ENCODE peak calls at places on chromosomes 16 and 17, in six cellular contexts. One of them, this sample, is unnamed.

GRCh38 chr16:65781363-65781762 is 585.1 kb upstream of the CDH5 start:
- DNase-seq in IMR-90: peak
- DNase-seq in mesendoderm: no peak
- DNase-seq in mesenchymal stem cell: no peak
- DNase-seq in H9: no peak
- DNase-seq in neuronal stem cell: no peak
- DNase-seq in this sample: no peak

GRCh38 chr16:13332713-13333255 is 431.4 kb downstream of the SHISA9 start:
- DNase-seq in IMR-90: no peak
- DNase-seq in mesendoderm: peak
- DNase-seq in mesenchymal stem cell: no peak
- DNase-seq in H9: peak
- DNase-seq in neuronal stem cell: no peak
- DNase-seq in this sample: no peak

GRCh38 chr17:1730345-1731193 is 6.1 kb downstream of the WDR81 start:
- DNase-seq in IMR-90: peak
- DNase-seq in mesendoderm: no peak
- DNase-seq in mesenchymal stem cell: peak
- DNase-seq in H9: no peak
- DNase-seq in neuronal stem cell: no peak
- DNase-seq in this sample: peak

GRCh38 chr17:58520843-58521430 is 6.5 kb upstream of the MTMR4 start:
- DNase-seq in IMR-90: peak
- DNase-seq in mesendoderm: peak
- DNase-seq in mesenchymal stem cell: peak
- DNase-seq in H9: peak
- DNase-seq in neuronal stem cell: no peak
- DNase-seq in this sample: peak

GRCh38 chr17:82083533-82084359 is 14.3 kb downstream of the FASN start:
- DNase-seq in IMR-90: no peak
- DNase-seq in mesendoderm: no peak
- DNase-seq in mesenchymal stem cell: no peak
- DNase-seq in H9: no peak
- DNase-seq in neuronal stem cell: no peak
- DNase-seq in this sample: no peak

GRCh38 chr17:27455914-27456680 is at the start of gene KSR1:
- DNase-seq in IMR-90: peak
- DNase-seq in mesendoderm: peak
- DNase-seq in mesenchymal stem cell: peak
- DNase-seq in H9: peak
- DNase-seq in neuronal stem cell: peak
- DNase-seq in this sample: peak

GRCh38 chr17:8101721-8102120 is 14.2 kb upstream of the ALOX12B start:
- DNase-seq in IMR-90: no peak
- DNase-seq in mesendoderm: no peak
- DNase-seq in mesenchymal stem cell: no peak
- DNase-seq in H9: no peak
- DNase-seq in neuronal stem cell: no peak
- DNase-seq in this sample: no peak

GRCh38 chr17:71444011-71444574 is 676.7 kb upstream of the SOX9 start:
- DNase-seq in IMR-90: peak
- DNase-seq in mesendoderm: no peak
- DNase-seq in mesenchymal stem cell: no peak
- DNase-seq in H9: no peak
- DNase-seq in neuronal stem cell: no peak
- DNase-seq in this sample: no peak

GRCh38 chr17:37310940-37311339 is 64.8 kb upstream of the C17orf78 start:
- DNase-seq in IMR-90: no peak
- DNase-seq in mesendoderm: no peak
- DNase-seq in mesenchymal stem cell: no peak
- DNase-seq in H9: no peak
- DNase-seq in neuronal stem cell: no peak
- DNase-seq in this sample: no peak

GRCh38 chr17:40452074-40452787 is 9.0 kb downstream of the IGFBP4 start:
- DNase-seq in IMR-90: peak
- DNase-seq in mesendoderm: no peak
- DNase-seq in mesenchymal stem cell: peak
- DNase-seq in H9: no peak
- DNase-seq in neuronal stem cell: no peak
- DNase-seq in this sample: no peak

GRCh38 chr17:81868674-81869220 is 2.4 kb downstream of the ARHGDIA start:
- DNase-seq in IMR-90: peak
- DNase-seq in mesendoderm: peak
- DNase-seq in mesenchymal stem cell: peak
- DNase-seq in H9: peak
- DNase-seq in neuronal stem cell: no peak
- DNase-seq in this sample: peak

GRCh38 chr16:80277182-80277581 is 263.6 kb upstream of the DYNLRB2 start:
- DNase-seq in IMR-90: no peak
- DNase-seq in mesendoderm: peak
- DNase-seq in mesenchymal stem cell: no peak
- DNase-seq in H9: peak
- DNase-seq in neuronal stem cell: no peak
- DNase-seq in this sample: no peak

GRCh38 chr16:78503501-78504110 is 404.2 kb downstream of the WWOX start:
- DNase-seq in IMR-90: peak
- DNase-seq in mesendoderm: peak
- DNase-seq in mesenchymal stem cell: peak
- DNase-seq in H9: no peak
- DNase-seq in neuronal stem cell: peak
- DNase-seq in this sample: peak

GRCh38 chr17:4678448-4679026 is 25.4 kb downstream of the PELP1 start:
- DNase-seq in IMR-90: peak
- DNase-seq in mesendoderm: peak
- DNase-seq in mesenchymal stem cell: peak
- DNase-seq in H9: no peak
- DNase-seq in neuronal stem cell: no peak
- DNase-seq in this sample: peak

GRCh38 chr17:81664051-81664470 is 2.3 kb downstream of the OXLD1 start:
- DNase-seq in IMR-90: no peak
- DNase-seq in mesendoderm: no peak
- DNase-seq in mesenchymal stem cell: no peak
- DNase-seq in H9: no peak
- DNase-seq in neuronal stem cell: no peak
- DNase-seq in this sample: peak

GRCh38 chr17:44661835-44662234 is 5.6 kb downstream of the MEIOC start:
- DNase-seq in IMR-90: no peak
- DNase-seq in mesendoderm: no peak
- DNase-seq in mesenchymal stem cell: no peak
- DNase-seq in H9: no peak
- DNase-seq in neuronal stem cell: no peak
- DNase-seq in this sample: no peak

GRCh38 chr17:14198013-14198412 is 38.6 kb downstream of the CDRT15 start:
- DNase-seq in IMR-90: no peak
- DNase-seq in mesendoderm: peak
- DNase-seq in mesenchymal stem cell: peak
- DNase-seq in H9: peak
- DNase-seq in neuronal stem cell: no peak
- DNase-seq in this sample: peak

GRCh38 chr17:27346228-27346899 is 52.5 kb downstream of the WSB1 start:
- DNase-seq in IMR-90: no peak
- DNase-seq in mesendoderm: no peak
- DNase-seq in mesenchymal stem cell: no peak
- DNase-seq in H9: no peak
- DNase-seq in neuronal stem cell: no peak
- DNase-seq in this sample: no peak

GRCh38 chr17:8855477-8856204 is 11.8 kb downstream of the PIK3R6 start:
- DNase-seq in IMR-90: no peak
- DNase-seq in mesendoderm: no peak
- DNase-seq in mesenchymal stem cell: no peak
- DNase-seq in H9: no peak
- DNase-seq in neuronal stem cell: no peak
- DNase-seq in this sample: no peak

GRCh38 chr16:72094266-72094610 is 591 bp downstream of the DHX38 start:
- DNase-seq in IMR-90: no peak
- DNase-seq in mesendoderm: peak
- DNase-seq in mesenchymal stem cell: no peak
- DNase-seq in H9: no peak
- DNase-seq in neuronal stem cell: no peak
- DNase-seq in this sample: peak

GRCh38 chr17:77088455-77089117 is 52.2 kb upstream of the SEC14L1 start:
- DNase-seq in IMR-90: peak
- DNase-seq in mesendoderm: peak
- DNase-seq in mesenchymal stem cell: peak
- DNase-seq in H9: peak
- DNase-seq in neuronal stem cell: peak
- DNase-seq in this sample: peak

GRCh38 chr17:31008374-31009035 is 37.7 kb downstream of the RNF135 start:
- DNase-seq in IMR-90: peak
- DNase-seq in mesendoderm: peak
- DNase-seq in mesenchymal stem cell: peak
- DNase-seq in H9: peak
- DNase-seq in neuronal stem cell: peak
- DNase-seq in this sample: peak

GRCh38 chr17:77229786-77230435 is 89.1 kb downstream of the SEC14L1 start:
- DNase-seq in IMR-90: no peak
- DNase-seq in mesendoderm: no peak
- DNase-seq in mesenchymal stem cell: no peak
- DNase-seq in H9: no peak
- DNase-seq in neuronal stem cell: no peak
- DNase-seq in this sample: no peak

GRCh38 chr16:75391254-75391653 is 42.0 kb downstream of the CFDP1 start:
- DNase-seq in IMR-90: no peak
- DNase-seq in mesendoderm: no peak
- DNase-seq in mesenchymal stem cell: no peak
- DNase-seq in H9: no peak
- DNase-seq in neuronal stem cell: no peak
- DNase-seq in this sample: no peak

DNA sequence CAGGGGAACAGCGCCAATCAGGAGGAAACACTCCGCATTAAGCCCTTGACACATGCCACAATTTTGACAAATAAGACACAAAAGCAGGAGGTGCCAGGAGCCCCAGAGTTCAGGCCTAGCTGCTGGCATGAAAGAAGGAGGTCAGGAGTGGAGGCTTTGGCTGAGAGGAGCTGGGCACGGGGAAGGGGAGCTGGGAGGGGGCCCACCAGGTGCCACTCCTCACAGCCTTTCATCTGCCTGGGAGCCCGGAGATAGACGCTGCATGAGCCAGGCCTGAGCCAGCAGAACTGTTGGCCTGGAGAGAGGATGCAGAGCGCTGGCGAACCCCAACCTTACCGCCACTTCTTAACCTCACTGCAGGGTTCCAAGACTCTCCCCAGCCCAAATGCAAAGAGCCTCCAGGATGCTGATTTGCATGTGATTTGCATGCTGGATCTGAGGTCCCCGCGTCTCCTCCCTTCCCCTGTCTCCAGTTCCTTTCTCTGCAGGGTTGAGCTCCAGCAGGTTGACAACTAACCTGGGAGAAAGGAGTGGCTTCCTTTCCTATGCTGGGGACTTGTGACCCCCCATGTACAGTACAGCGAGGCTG is 139.9 kb upstream of the SDK2 start:
- DNase-seq in IMR-90: no peak
- DNase-seq in mesendoderm: no peak
- DNase-seq in mesenchymal stem cell: no peak
- DNase-seq in H9: no peak
- DNase-seq in neuronal stem cell: no peak
- DNase-seq in this sample: no peak
- H2BK120ac ChIP-seq in IMR-90: no peak
- H2BK120ac ChIP-seq in mesendoderm: no peak
- H2BK120ac ChIP-seq in mesenchymal stem cell: no peak
- H2BK120ac ChIP-seq in H9: no peak
- H2BK120ac ChIP-seq in neuronal stem cell: no peak
- H2BK120ac ChIP-seq in this sample: no peak

DNA sequence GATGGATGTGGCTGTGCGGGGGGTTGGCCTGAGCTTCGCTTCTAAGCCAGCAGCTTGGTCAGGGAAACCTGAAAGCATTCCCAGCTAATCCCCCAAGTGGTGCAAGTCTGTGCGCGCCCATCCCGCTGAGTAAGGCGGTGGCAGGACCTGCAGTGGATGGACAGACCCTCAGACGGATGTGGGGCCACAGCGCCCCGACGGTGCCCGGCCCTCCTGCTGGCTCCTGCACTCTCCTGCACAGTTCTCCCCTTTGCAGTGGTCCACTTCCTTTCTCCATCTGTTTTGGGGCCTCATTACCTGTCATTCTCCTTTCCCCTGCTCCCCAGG is 2.3 kb downstream of the ATP2A1 start:
- DNase-seq in IMR-90: no peak
- DNase-seq in mesendoderm: no peak
- DNase-seq in mesenchymal stem cell: no peak
- DNase-seq in H9: peak
- DNase-seq in neuronal stem cell: no peak
- DNase-seq in this sample: no peak
- H3K18ac ChIP-seq in IMR-90: no peak
- H3K18ac ChIP-seq in mesendoderm: no peak
- H3K18ac ChIP-seq in mesenchymal stem cell: peak
- H3K18ac ChIP-seq in H9: no peak
- H3K18ac ChIP-seq in neuronal stem cell: peak
- H3K18ac ChIP-seq in this sample: no peak

DNA sequence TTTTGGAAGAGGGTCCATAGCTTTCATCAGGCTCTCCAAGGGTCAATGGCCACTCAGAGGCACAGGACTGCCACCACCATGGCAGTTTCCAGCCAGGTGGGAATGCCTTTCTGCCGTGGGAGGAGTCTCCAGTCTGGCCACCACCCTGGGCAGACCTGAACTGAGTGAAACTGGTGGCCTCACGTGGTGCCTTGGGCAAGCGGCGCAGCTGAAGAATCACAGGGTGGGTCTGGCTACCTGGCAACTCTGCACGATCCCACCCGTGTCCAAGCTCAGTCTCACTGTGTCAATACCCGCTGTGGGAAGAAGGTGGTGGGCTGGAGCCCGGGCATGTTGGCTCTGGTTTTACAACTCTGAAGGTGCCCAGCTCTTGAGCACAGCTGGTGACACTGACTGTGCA is 31.8 kb downstream of the VAC14 start:
- DNase-seq in IMR-90: no peak
- DNase-seq in mesendoderm: no peak
- DNase-seq in mesenchymal stem cell: no peak
- DNase-seq in H9: no peak
- DNase-seq in neuronal stem cell: no peak
- DNase-seq in this sample: no peak
- H4K8ac ChIP-seq in IMR-90: no peak
- H4K8ac ChIP-seq in mesendoderm: no peak
- H4K8ac ChIP-seq in mesenchymal stem cell: no peak
- H4K8ac ChIP-seq in H9: no peak
- H4K8ac ChIP-seq in neuronal stem cell: no peak
- H4K8ac ChIP-seq in this sample: no peak

GRCh38 chr17:15969463-15969862 is 24.5 kb downstream of the ADORA2B start:
- DNase-seq in IMR-90: no peak
- DNase-seq in mesendoderm: no peak
- DNase-seq in mesenchymal stem cell: no peak
- DNase-seq in H9: no peak
- DNase-seq in neuronal stem cell: no peak
- DNase-seq in this sample: no peak

GRCh38 chr17:15966879-15967248 is 21.9 kb downstream of the ADORA2B start:
- DNase-seq in IMR-90: no peak
- DNase-seq in mesendoderm: peak
- DNase-seq in mesenchymal stem cell: no peak
- DNase-seq in H9: peak
- DNase-seq in neuronal stem cell: no peak
- DNase-seq in this sample: no peak

GRCh38 chr17:15966183-15966878 is 21.4 kb downstream of the ADORA2B start:
- DNase-seq in IMR-90: peak
- DNase-seq in mesendoderm: peak
- DNase-seq in mesenchymal stem cell: peak
- DNase-seq in H9: peak
- DNase-seq in neuronal stem cell: peak
- DNase-seq in this sample: peak

GRCh38 chr17:15965510-15965909 is 20.6 kb downstream of the ADORA2B start:
- DNase-seq in IMR-90: no peak
- DNase-seq in mesendoderm: no peak
- DNase-seq in mesenchymal stem cell: no peak
- DNase-seq in H9: peak
- DNase-seq in neuronal stem cell: no peak
- DNase-seq in this sample: no peak

GRCh38 chr17:15967706-15968399 is 22.9 kb downstream of the ADORA2B start:
- DNase-seq in IMR-90: no peak
- DNase-seq in mesendoderm: no peak
- DNase-seq in mesenchymal stem cell: no peak
- DNase-seq in H9: no peak
- DNase-seq in neuronal stem cell: no peak
- DNase-seq in this sample: no peak
- H2BK120ac ChIP-seq in IMR-90: no peak
- H2BK120ac ChIP-seq in mesendoderm: no peak
- H2BK120ac ChIP-seq in mesenchymal stem cell: no peak
- H2BK120ac ChIP-seq in H9: peak
- H2BK120ac ChIP-seq in neuronal stem cell: no peak
- H2BK120ac ChIP-seq in this sample: no peak

This sample was measured in trophoblast cell.